ENCODE peak calls at places on chromosomes 1 and 21, in nine cellular contexts. K, F, U, O, I, S, C, B and R are unnamed samples.

GRCh38 chr1:156705918-156706646 is 699 bp upstream of the CRABP2 start:
- DNase-seq in U (peak), B (peak), I (peak), S (peak), K (peak), C (peak), F (peak), O (peak), R (no peak)

GRCh38 chr1:23456226-23456625 is 27.8 kb downstream of the ASAP3 start:
- DNase-seq in O (no peak), I (no peak), C (no peak), S (no peak), F (no peak), U (no peak), B (no peak), K (peak), R (no peak)

GRCh38 chr1:82446955-82447354 is 646.2 kb downstream of the ADGRL2 start:
- DNase-seq in I (no peak), C (no peak), U (no peak), F (no peak), K (no peak), O (no peak), S (no peak), B (no peak), R (no peak)

GRCh38 chr1:106768501-106768900 is 288.0 kb upstream of the PRMT6 start:
- DNase-seq in U (no peak), C (no peak), I (no peak), B (no peak), K (peak), F (no peak), O (no peak), S (no peak), R (peak)

GRCh38 chr1:6110326-6110725 is 64.6 kb downstream of the KCNAB2 start:
- DNase-seq in S (no peak), K (no peak), B (no peak), U (no peak), O (no peak), F (no peak), C (no peak), I (no peak), R (no peak)

GRCh38 chr21:22855581-22855980 is 1857.4 kb downstream of the NCAM2 start:
- DNase-seq in I (no peak), U (no peak), C (no peak), F (no peak), B (no peak), K (no peak), O (no peak), S (no peak), R (peak)

GRCh38 chr1:212595787-212596714 is 12.5 kb upstream of the ATF3 start:
- DNase-seq in S (no peak), F (no peak), C (peak), B (no peak), U (no peak), I (peak), O (peak), K (peak), R (peak)

GRCh38 chr1:198042168-198042567 is 114.6 kb upstream of the NEK7 start:
- DNase-seq in S (no peak), B (no peak), F (no peak), I (no peak), C (no peak), K (no peak), U (no peak), O (no peak), R (no peak)

GRCh38 chr1:202061055-202061454 is 50.7 kb downstream of the ELF3 start:
- DNase-seq in O (no peak), C (no peak), I (no peak), B (no peak), F (no peak), K (no peak), U (no peak), S (no peak), R (no peak)

GRCh38 chr1:205701405-205701804 is 21.1 kb upstream of the SLC45A3 start:
- DNase-seq in U (no peak), F (peak), K (no peak), B (no peak), C (no peak), I (no peak), O (no peak), S (no peak), R (no peak)

GRCh38 chr1:48889615-48890014 is 112.9 kb upstream of the BEND5 start:
- DNase-seq in U (no peak), B (no peak), I (no peak), O (no peak), F (no peak), C (no peak), K (no peak), S (no peak), R (no peak)

GRCh38 chr1:227778401-227778947 is 37.0 kb upstream of the PRSS38 start:
- DNase-seq in K (peak), C (no peak), O (no peak), B (peak), I (no peak), U (no peak), S (no peak), F (peak), R (no peak)

GRCh38 chr1:151980287-151981177 is 13.1 kb downstream of the S100A10 start:
- DNase-seq in O (no peak), I (no peak), C (peak), U (no peak), F (peak), K (peak), B (peak), S (no peak), R (peak)

GRCh38 chr21:38228115-38228514 is 28.7 kb upstream of the KCNJ15 start:
- DNase-seq in U (no peak), S (no peak), F (no peak), I (no peak), K (no peak), O (peak), B (no peak), C (no peak), R (no peak)

GRCh38 chr1:37901191-37901892 is 42.0 kb upstream of the MTF1 start:
- DNase-seq in B (no peak), C (no peak), S (no peak), F (no peak), I (peak), K (no peak), O (no peak), U (no peak), R (no peak)

GRCh38 chr1:54153548-54154439 is 994 bp upstream of the CDCP2 start:
- DNase-seq in K (peak), B (no peak), F (peak), U (no peak), I (no peak), S (no peak), C (peak), O (peak), R (peak)

GRCh38 chr1:246428542-246429308 is 78.4 kb downstream of the SMYD3 start:
- DNase-seq in O (no peak), S (no peak), F (no peak), C (no peak), B (no peak), K (peak), I (no peak), U (no peak), R (peak)

GRCh38 chr1:235052067-235053008 is 76.3 kb downstream of the TOMM20 start:
- DNase-seq in B (no peak), I (peak), C (no peak), O (no peak), U (no peak), F (no peak), K (peak), S (no peak), R (no peak)

GRCh38 chr1:201019321-201019977 is 4.1 kb downstream of the KIF21B start:
- DNase-seq in C (peak), S (peak), I (peak), B (peak), O (no peak), K (peak), U (no peak), F (peak), R (peak)

GRCh38 chr1:11651017-11651416 is 3.2 kb downstream of the FBXO2 start:
- DNase-seq in U (no peak), K (no peak), I (no peak), C (no peak), B (no peak), S (no peak), F (no peak), O (no peak), R (no peak)

GRCh38 chr1:171985639-171986038 is 144.3 kb downstream of the DNM3 start:
- DNase-seq in U (peak), F (no peak), C (no peak), I (no peak), S (no peak), O (peak), B (peak), K (peak), R (no peak)

GRCh38 chr1:156682166-156682890 is 5.1 kb upstream of the NES start:
- DNase-seq in F (no peak), B (no peak), U (no peak), S (no peak), O (no peak), I (no peak), C (no peak), K (no peak), R (no peak)

GRCh38 chr1:68953316-68953715 is 456.4 kb upstream of the DEPDC1 start:
- DNase-seq in I (no peak), U (no peak), C (no peak), K (no peak), B (no peak), S (no peak), O (no peak), F (no peak), R (peak)

GRCh38 chr21:43799301-43799840 is 10.0 kb downstream of the RRP1 start:
- DNase-seq in K (no peak), C (no peak), U (no peak), B (no peak), S (no peak), I (no peak), F (no peak), O (peak), R (no peak)

GRCh38 chr1:48943393-48943792 is 166.7 kb upstream of the BEND5 start:
- DNase-seq in C (no peak), S (no peak), U (no peak), I (no peak), K (peak), B (no peak), O (no peak), F (no peak), R (no peak)

GRCh38 chr1:106921186-106921585 is 135.3 kb upstream of the PRMT6 start:
- DNase-seq in K (no peak), F (no peak), S (no peak), C (no peak), I (no peak), O (no peak), B (no peak), U (no peak), R (peak)

GRCh38 chr1:32650157-32650751 is at the start of gene ZBTB8OS:
- DNase-seq in O (peak), S (peak), I (peak), B (peak), C (peak), K (peak), U (peak), F (peak), R (peak)

GRCh38 chr21:39681257-39681656 is 63.7 kb upstream of the IGSF5 start:
- DNase-seq in K (no peak), I (no peak), S (no peak), B (no peak), C (no peak), O (no peak), U (no peak), F (no peak), R (no peak)

GRCh38 chr1:240094043-240094722 is 2.5 kb downstream of the FMN2 start:
- DNase-seq in C (no peak), B (no peak), I (no peak), U (no peak), K (no peak), F (no peak), O (no peak), S (no peak), R (no peak)

GRCh38 chr1:21293537-21294265 is 3.4 kb upstream of the ECE1 start:
- DNase-seq in B (no peak), F (no peak), C (no peak), U (no peak), K (no peak), O (no peak), I (peak), S (no peak), R (no peak)

GRCh38 chr1:181482521-181483083 is 715 bp upstream of the CACNA1E start:
- DNase-seq in S (no peak), I (peak), B (no peak), O (peak), F (no peak), U (peak), C (peak), K (peak), R (no peak)